ENCODE peak calls at places on chromosomes 2 and 18, in eight cellular contexts. E is A172, I is M059J, F is adrenal gland, S is H9, B is HTR-8/SVneo, V is T1000, T is transverse colon. K is an unnamed sample.

GRCh38 chr2:27967076-27967475 is 76.5 kb downstream of the BABAM2 start:
- DNase-seq in S (no peak), I (no peak), B (no peak), F (no peak), T (no peak), E (no peak), V (no peak), K (no peak)

GRCh38 chr2:237687666-237688065 is 60.3 kb downstream of the LRRFIP1 start:
- DNase-seq in V (peak; percentile 89), E (peak; percentile 97), B (no peak), F (no peak), I (peak; percentile 98), T (peak; percentile 83), S (no peak), K (peak; percentile 100)

GRCh38 chr2:142681952-142682351 is 195.5 kb upstream of the KYNU start:
- DNase-seq in S (no peak), I (no peak), B (no peak), T (no peak), F (no peak), V (no peak), E (no peak), K (no peak)

GRCh38 chr18:62618735-62619134 is 95.9 kb downstream of the ZCCHC2 start:
- DNase-seq in V (no peak), I (no peak), T (no peak), B (no peak), E (no peak), S (no peak), F (no peak), K (no peak)

GRCh38 chr2:111167238-111168162 is 46.8 kb downstream of the BCL2L11 start:
- DNase-seq in T (no peak), S (peak; percentile 17), V (no peak), F (no peak), E (peak; percentile 77), I (no peak), B (no peak), K (no peak)

GRCh38 chr2:29010946-29011649 is 30.0 kb downstream of the TOGARAM2 start:
- DNase-seq in T (peak; percentile 38), S (peak; percentile 52), B (no peak), I (no peak), F (no peak), V (no peak), E (no peak), K (peak; percentile 80)

GRCh38 chr2:119659601-119660342 is 19.2 kb upstream of the TMEM177 start:
- DNase-seq in S (peak; percentile 50), E (peak; percentile 38), I (peak; percentile 28), T (peak; percentile 42), B (peak; percentile 35), F (peak; percentile 50), V (no peak), K (no peak)

GRCh38 chr2:118844261-118845004 is 3.0 kb downstream of the EN1 start:
- DNase-seq in F (no peak), T (no peak), I (no peak), B (no peak), S (peak; percentile 52), V (no peak), E (no peak), K (no peak)

GRCh38 chr2:128585706-128586105 is 267.0 kb upstream of the HS6ST1 start:
- DNase-seq in T (no peak), E (no peak), I (peak; percentile 46), V (peak; percentile 8), S (no peak), B (no peak), F (no peak), K (peak; percentile 83)

GRCh38 chr2:232791518-232791917 is 15.2 kb upstream of the KCNJ13 start:
- DNase-seq in E (no peak), I (no peak), B (no peak), T (no peak), S (no peak), F (no peak), V (no peak), K (no peak)

GRCh38 chr2:36564377-36564930 is 33.5 kb downstream of the FEZ2 start:
- DNase-seq in E (peak; percentile 26), B (no peak), T (no peak), V (no peak), F (no peak), S (no peak), I (no peak), K (no peak)

K was measured in astrocyte.